ENCODE peak calls at places on chromosome 21, in five cellular contexts. M, C, L, R and F are unnamed samples.

GRCh38 chr21:25966308-25966707 is 204.3 kb downstream of the APP start:
- DNase-seq in L (no peak), R (no peak), M (no peak), C (no peak), F (no peak)

GRCh38 chr21:32949701-32950100 is 76.0 kb upstream of the OLIG2 start:
- DNase-seq in M (no peak), R (no peak), C (no peak), L (no peak), F (no peak)

GRCh38 chr21:23725576-23725975 is 1881.7 kb downstream of the MRPL39 start:
- DNase-seq in R (no peak), L (no peak), M (no peak), C (no peak), F (no peak)

GRCh38 chr21:39715804-39716397 is 29.1 kb upstream of the IGSF5 start:
- DNase-seq in M (peak; percentile 39), L (peak; percentile 32), C (no peak), R (peak; percentile 31), F (peak; percentile 38)

GRCh38 chr21:36695671-36696389 is 3.1 kb upstream of the SIM2 start:
- DNase-seq in M (no peak), L (no peak), C (no peak), R (no peak), F (no peak)

GRCh38 chr21:27681841-27682240 is 715.0 kb upstream of the ADAMTS5 start:
- DNase-seq in C (no peak), L (no peak), R (no peak), M (no peak), F (no peak)

GRCh38 chr21:34147835-34148804 is 74.7 kb downstream of the MRPS6 start:
- DNase-seq in R (no peak), C (no peak), L (no peak), M (no peak), F (no peak)

GRCh38 chr21:27388835-27389234 is 421.9 kb upstream of the ADAMTS5 start:
- DNase-seq in C (no peak), M (no peak), L (no peak), R (no peak), F (no peak)

GRCh38 chr21:18350216-18350615 is 53.4 kb downstream of the TMPRSS15 start:
- DNase-seq in C (no peak), R (no peak), L (no peak), M (no peak), F (no peak)

GRCh38 chr21:38448619-38449186 is 49.6 kb downstream of the ERG start:
- DNase-seq in M (no peak), R (no peak), C (no peak), L (no peak), F (no peak)

GRCh38 chr21:44911384-44912157 is 9.1 kb downstream of the ITGB2 start:
- DNase-seq in C (peak; percentile 79), M (peak; percentile 77), L (peak; percentile 51), R (peak; percentile 82), F (peak; percentile 40)

GRCh38 chr21:41895643-41896493 is 16.7 kb upstream of the PRDM15 start:
- DNase-seq in L (peak; percentile 49), R (no peak), M (no peak), C (peak; percentile 62), F (no peak)

GRCh38 chr21:25421327-25422028 is 185.8 kb downstream of the MRPL39 start:
- DNase-seq in C (peak; percentile 63), R (no peak), M (peak; percentile 41), L (peak; percentile 78), F (peak; percentile 46)

GRCh38 chr21:33286600-33287456 is 20.7 kb downstream of the IL10RB start:
- DNase-seq in M (no peak), C (no peak), L (no peak), R (peak; percentile 39), F (no peak)

GRCh38 chr21:41781047-41781405 is 14.2 kb upstream of the RIPK4 start:
- DNase-seq in C (no peak), M (no peak), L (no peak), R (no peak), F (no peak)

GRCh38 chr21:44503901-44504399 is 36.0 kb downstream of the KRTAP10-1 start:
- DNase-seq in R (no peak), L (no peak), M (no peak), C (no peak), F (no peak)

GRCh38 chr21:42706765-42707164 is 53.3 kb downstream of the PDE9A start:
- DNase-seq in L (no peak), C (no peak), M (no peak), R (no peak), F (no peak)

GRCh38 chr21:37267269-37268185 is at the start of gene VPS26C:
- DNase-seq in R (peak; percentile 98), C (peak; percentile 99), L (peak; percentile 99), M (peak; percentile 98), F (peak; percentile 99)

GRCh38 chr21:36099000-36099399 is 29.2 kb downstream of the CBR1 start:
- DNase-seq in L (no peak), M (no peak), C (no peak), R (no peak), F (no peak)

GRCh38 chr21:15006594-15007230 is 58.1 kb downstream of the NRIP1 start:
- DNase-seq in R (no peak), L (no peak), C (no peak), M (no peak), F (no peak)

GRCh38 chr21:35783686-35784085 is 276.6 kb downstream of the SETD4 start:
- DNase-seq in L (no peak), C (no peak), R (no peak), M (no peak), F (no peak)

GRCh38 chr21:15793109-15793508 is 63.3 kb downstream of the USP25 start:
- DNase-seq in R (no peak), L (no peak), C (no peak), M (no peak), F (no peak)

GRCh38 chr21:26710155-26710554 is 135.1 kb downstream of the ADAMTS1 start:
- DNase-seq in M (peak; percentile 47), L (no peak), R (no peak), C (no peak), F (no peak)

GRCh38 chr21:40765771-40766170 is 81.2 kb downstream of the DSCAM start:
- DNase-seq in R (no peak), L (no peak), C (no peak), M (no peak), F (no peak)

GRCh38 chr21:42330380-42331336 is 15.4 kb upstream of the TFF3 start:
- DNase-seq in C (no peak), M (no peak), L (no peak), R (no peak), F (no peak)

GRCh38 chr21:42474982-42475381 is 21.0 kb downstream of the RSPH1 start:
- DNase-seq in C (no peak), R (no peak), M (no peak), L (no peak), F (no peak)

GRCh38 chr21:25572895-25573310 is 34.4 kb downstream of the MRPL39 start:
- DNase-seq in M (no peak), R (no peak), C (peak; percentile 40), L (no peak), F (no peak)

GRCh38 chr21:35035581-35035980 is 13.5 kb downstream of the RUNX1 start:
- DNase-seq in L (no peak), M (no peak), C (no peak), R (no peak), F (no peak)

GRCh38 chr21:33402011-33402979 is 918 bp upstream of the IFNGR2 start:
- DNase-seq in C (no peak), M (no peak), R (peak; percentile 65), L (no peak), F (no peak)

GRCh38 chr21:46059195-46059594 is 38.7 kb upstream of the COL6A2 start:
- DNase-seq in C (no peak), R (no peak), M (no peak), L (no peak), F (no peak)

GRCh38 chr21:27693376-27693775 is 726.5 kb upstream of the ADAMTS5 start:
- DNase-seq in L (no peak), C (no peak), M (no peak), R (no peak), F (no peak)

GRCh38 chr21:14923468-14923867 is 141.3 kb downstream of the NRIP1 start:
- DNase-seq in C (no peak), M (no peak), L (no peak), R (no peak), F (no peak)

GRCh38 chr21:42939581-42940413 is 14.4 kb upstream of the ERVH48-1 start:
- DNase-seq in C (no peak), L (no peak), M (no peak), R (peak; percentile 48), F (no peak)